ENCODE peak calls at places on chromosome 6, in nine cellular contexts. Q, B, A, G, M, W, Z, C and I are unnamed samples.

GRCh38 chr6:91081452-91082067 is 494.7 kb upstream of the MAP3K7 start:
- DNase-seq in Q (no peak), B (no peak), A (no peak), G (no peak), M (peak; percentile 5), W (no peak), Z (peak; percentile 49), C (no peak), I (peak; percentile 77)

GRCh38 chr6:36563237-36563927 is 16.1 kb upstream of the STK38 start:
- DNase-seq in Q (no peak), B (no peak), A (no peak), G (no peak), M (no peak), W (no peak), Z (no peak), C (no peak), I (no peak)

GRCh38 chr6:36855750-36856149 is 16.5 kb upstream of the CPNE5 start:
- DNase-seq in Q (no peak), B (no peak), A (no peak), G (no peak), M (no peak), W (no peak), Z (no peak), C (no peak), I (no peak)

GRCh38 chr6:56853541-56853940 is 101.4 kb upstream of the BEND6 start:
- DNase-seq in Q (no peak), B (no peak), A (no peak), G (no peak), M (no peak), W (no peak), Z (no peak), C (no peak), I (no peak)

GRCh38 chr6:30748851-30749540 is 4.6 kb upstream of the IER3 start:
- DNase-seq in Q (no peak), B (no peak), A (no peak), G (no peak), M (no peak), W (no peak), Z (no peak), C (no peak), I (no peak)

GRCh38 chr6:3383525-3383924 is 73.3 kb downstream of the SLC22A23 start:
- DNase-seq in Q (no peak), B (no peak), A (no peak), G (no peak), M (no peak), W (no peak), Z (peak; percentile 69), C (no peak), I (peak; percentile 77)

GRCh38 chr6:169044376-169045230 is 209.0 kb downstream of the THBS2 start:
- DNase-seq in Q (no peak), B (no peak), A (no peak), G (no peak), M (no peak), W (no peak), Z (no peak), C (no peak), I (no peak)

GRCh38 chr6:55998586-55998985 is 123.2 kb upstream of the BMP5 start:
- DNase-seq in Q (no peak), B (no peak), A (no peak), G (no peak), M (no peak), W (no peak), Z (no peak), C (no peak), I (no peak)

GRCh38 chr6:129212081-129212480 is 329.1 kb downstream of the LAMA2 start:
- DNase-seq in Q (no peak), B (no peak), A (no peak), G (no peak), M (no peak), W (no peak), Z (no peak), C (no peak), I (no peak)

GRCh38 chr6:54071941-54072340 is 39.3 kb upstream of the MLIP start:
- DNase-seq in Q (no peak), B (no peak), A (no peak), G (no peak), M (no peak), W (no peak), Z (no peak), C (no peak), I (no peak)

GRCh38 chr6:119273799-119274595 is 75.6 kb downstream of the MAN1A1 start:
- DNase-seq in Q (no peak), B (no peak), A (no peak), G (no peak), M (no peak), W (no peak), Z (no peak), C (no peak), I (no peak)

GRCh38 chr6:134908906-134909516 is 40.9 kb downstream of the ALDH8A1 start:
- DNase-seq in Q (no peak), B (no peak), A (peak; percentile 85), G (no peak), M (peak; percentile 83), W (peak; percentile 85), Z (no peak), C (peak; percentile 29), I (peak; percentile 65)

GRCh38 chr6:52454556-52454955 is 34.4 kb downstream of the EFHC1 start:
- DNase-seq in Q (no peak), B (no peak), A (no peak), G (no peak), M (peak; percentile 14), W (no peak), Z (no peak), C (no peak), I (no peak)

GRCh38 chr6:158669145-158670035 is 19.5 kb downstream of the SYTL3 start:
- DNase-seq in Q (no peak), B (no peak), A (no peak), G (no peak), M (no peak), W (no peak), Z (no peak), C (no peak), I (no peak)

GRCh38 chr6:31615748-31616147 is 714 bp downstream of the AIF1 start:
- DNase-seq in Q (no peak), B (no peak), A (no peak), G (no peak), M (no peak), W (no peak), Z (no peak), C (no peak), I (peak; percentile 27)

GRCh38 chr6:167756594-167756993 is 70.1 kb upstream of the AFDN start:
- DNase-seq in Q (no peak), B (no peak), A (no peak), G (no peak), M (no peak), W (no peak), Z (no peak), C (no peak), I (no peak)

GRCh38 chr6:3233321-3233720 is 5.9 kb upstream of the TUBB2B start:
- DNase-seq in Q (no peak), B (no peak), A (no peak), G (no peak), M (no peak), W (no peak), Z (no peak), C (no peak), I (no peak)

GRCh38 chr6:144768676-144769599 is 483.8 kb downstream of the UTRN start:
- DNase-seq in Q (no peak), B (no peak), A (no peak), G (no peak), M (no peak), W (no peak), Z (no peak), C (no peak), I (peak; percentile 27)

GRCh38 chr6:24240943-24241342 is 114.9 kb downstream of the NRSN1 start:
- DNase-seq in Q (no peak), B (no peak), A (no peak), G (no peak), M (no peak), W (no peak), Z (no peak), C (no peak), I (no peak)